ENCODE peak calls at places on chromosomes 12 and 14, in five cellular contexts. K, R, D, E and F are unnamed samples. For H3K4me1, the result is how much of the 10 kb centered on the place peaks cover.

GRCh38 chr12:106248849-106249371 is 1.1 kb upstream of the CKAP4 start:
- DNase-seq in K (no peak), R (peak), D (no peak), E (no peak), F (no peak)

GRCh38 chr12:121532503-121533390 is 48.1 kb downstream of the KDM2B start:
- DNase-seq in K (no peak), R (peak), D (peak), E (no peak), F (peak)

GRCh38 chr14:75303415-75303814 is 24.8 kb downstream of the FOS start:
- DNase-seq in K (no peak), R (peak), D (peak), E (peak), F (no peak)

GRCh38 chr14:63011609-63012008 is 33.6 kb downstream of the KCNH5 start:
- DNase-seq in K (no peak), R (peak), D (no peak), E (no peak), F (no peak)

GRCh38 chr12:111029305-111029704 is 108.9 kb upstream of the MYL2 start:
- DNase-seq in K (no peak), R (no peak), D (no peak), E (no peak), F (no peak)

GRCh38 chr14:20317720-20318119 is 12.0 kb upstream of the TTC5 start:
- DNase-seq in K (no peak), R (no peak), D (no peak), E (no peak), F (no peak)

GRCh38 chr14:39621223-39621622 is 189.0 kb upstream of the FBXO33 start:
- DNase-seq in K (no peak), R (no peak), D (no peak), E (no peak), F (no peak)

GRCh38 chr14:105142651-105143450 is 25.7 kb downstream of the JAG2 start:
- DNase-seq in K (no peak), R (no peak), D (no peak), E (no peak), F (peak)

GRCh38 chr14:71555654-71556559 is 376.3 kb upstream of the RGS6 start:
- DNase-seq in K (no peak), R (peak), D (no peak), E (no peak), F (no peak)

GRCh38 chr14:49546766-49547165 is 39.4 kb downstream of the RPS29 start:
- DNase-seq in K (no peak), R (no peak), D (no peak), E (peak), F (no peak)

GRCh38 chr14:67240168-67240932 is 885 bp upstream of the PALS1 start:
- DNase-seq in K (no peak), R (peak), D (peak), E (peak), F (peak)

GRCh38 chr12:57844725-57845477 is 1.6 kb downstream of the CTDSP2 start:
- DNase-seq in K (no peak), R (peak), D (peak), E (peak), F (peak)

GRCh38 chr14:72097173-72097783 is 165.0 kb downstream of the RGS6 start:
- DNase-seq in K (no peak), R (no peak), D (no peak), E (no peak), F (no peak)

GRCh38 chr14:93318927-93319326 is 13.9 kb downstream of the BTBD7 start:
- DNase-seq in K (no peak), R (peak), D (no peak), E (no peak), F (no peak)

GRCh38 chr12:113238309-113238708 is 17.0 kb downstream of the TPCN1 start:
- DNase-seq in K (no peak), R (no peak), D (no peak), E (no peak), F (peak)

GRCh38 chr14:105532735-105533141 is 6.4 kb downstream of the TMEM121 start:
- DNase-seq in K (no peak), R (no peak), D (no peak), E (peak), F (no peak)

GRCh38 chr12:105417732-105418131 is 87.2 kb downstream of the C12orf75 start:
- DNase-seq in K (no peak), R (no peak), D (no peak), E (no peak), F (no peak)

GRCh38 chr12:94640134-94640928 is 10.0 kb downstream of the TMCC3 start:
- DNase-seq in K (no peak), R (peak), D (no peak), E (no peak), F (no peak)

GRCh38 chr12:117680311-117680710 is 288.5 kb downstream of the KSR2 start:
- DNase-seq in K (no peak), R (no peak), D (no peak), E (no peak), F (no peak)

GRCh38 chr12:27822076-27822712 is 42.2 kb upstream of the MANSC4 start:
- DNase-seq in K (peak), R (peak), D (no peak), E (no peak), F (no peak)

GRCh38 chr14:73295198-73295796 is 58.0 kb downstream of the PAPLN start:
- DNase-seq in K (no peak), R (peak), D (no peak), E (peak), F (no peak)

GRCh38 chr14:104196461-104197180 is 58.2 kb downstream of the KIF26A start:
- DNase-seq in K (no peak), R (no peak), D (no peak), E (no peak), F (no peak)

GRCh38 chr14:105065280-105066228 is at the start of gene GPR132:
- DNase-seq in K (no peak), R (no peak), D (no peak), E (no peak), F (peak)

GRCh38 chr14:105392161-105393090 is 5.9 kb upstream of the TEX22 start:
- DNase-seq in K (no peak), R (no peak), D (no peak), E (no peak), F (peak)

GRCh38 chr12:103632554-103633216 is 45.6 kb downstream of the STAB2 start:
- DNase-seq in K (peak), R (peak), D (no peak), E (peak), F (peak)

GRCh38 chr14:55780156-55780946 is 200.3 kb downstream of the KTN1 start:
- DNase-seq in K (no peak), R (peak), D (peak), E (no peak), F (peak)

GRCh38 chr14:40318211-40318719 is 886.0 kb upstream of the FBXO33 start:
- DNase-seq in K (no peak), R (no peak), D (no peak), E (no peak), F (no peak)

GRCh38 chr12:46265734-46266133 is 3.1 kb downstream of the SLC38A1 start:
- DNase-seq in K (no peak), R (no peak), D (no peak), E (no peak), F (no peak)

GRCh38 chr12:56914256-56914655 is 20.0 kb downstream of the SDR9C7 start:
- DNase-seq in K (no peak), R (no peak), D (no peak), E (no peak), F (no peak)

GRCh38 chr14:50530358-50530757 is 2.0 kb downstream of the MAP4K5 start:
- DNase-seq in K (no peak), R (peak), D (no peak), E (no peak), F (no peak)

GRCh38 chr12:106032141-106032925 is 106.4 kb downstream of the NUAK1 start:
- DNase-seq in K (no peak), R (peak), D (no peak), E (no peak), F (no peak)

GRCh38 chr12:14984036-14984435 is 11.2 kb downstream of the PDE6H start:
- DNase-seq in K (no peak), R (no peak), D (no peak), E (no peak), F (no peak)

GRCh38 chr12:101459642-101460346 is 15.3 kb upstream of the SPIC start:
- DNase-seq in K (peak), R (peak), D (no peak), E (no peak), F (no peak)

GRCh38 chr12:48998497-48999353 is 450 bp downstream of the DDN start:
- DNase-seq in K (no peak), R (peak), D (no peak), E (peak), F (no peak)

GRCh38 chr14:93120952-93121834 is 5.5 kb upstream of the ITPK1 start:
- DNase-seq in K (no peak), R (no peak), D (no peak), E (no peak), F (no peak)

GRCh38 chr14:88481794-88482193 is 73.0 kb downstream of the PTPN21 start:
- DNase-seq in K (no peak), R (peak), D (no peak), E (no peak), F (no peak)

GRCh38 chr14:93430319-93430801 is 379 bp upstream of the UNC79 start:
- DNase-seq in K (no peak), R (no peak), D (no peak), E (peak), F (no peak)

GRCh38 chr14:67734675-67735074 is 33.0 kb downstream of the RDH12 start:
- DNase-seq in K (no peak), R (peak), D (peak), E (peak), F (no peak)

GRCh38 chr12:107163413-107163812 is 70.1 kb upstream of the CRY1 start:
- DNase-seq in K (no peak), R (no peak), D (no peak), E (no peak), F (no peak)

GRCh38 chr14:57066887-57067513 is 201.7 kb downstream of the EXOC5 start:
- DNase-seq in K (peak), R (peak), D (no peak), E (peak), F (no peak)
- H3K4me1 ChIP-seq in K (under half), R (under half), D (under half), E (half or more), F (under half)

GRCh38 chr14:24310666-24311604 is at the start of gene LTB4R:
- DNase-seq in K (no peak), R (peak), D (peak), E (no peak), F (peak)
- TF ChIP-seq CTCF in K (no peak), R (peak), D (peak), E (no peak), F (peak)

DNA sequence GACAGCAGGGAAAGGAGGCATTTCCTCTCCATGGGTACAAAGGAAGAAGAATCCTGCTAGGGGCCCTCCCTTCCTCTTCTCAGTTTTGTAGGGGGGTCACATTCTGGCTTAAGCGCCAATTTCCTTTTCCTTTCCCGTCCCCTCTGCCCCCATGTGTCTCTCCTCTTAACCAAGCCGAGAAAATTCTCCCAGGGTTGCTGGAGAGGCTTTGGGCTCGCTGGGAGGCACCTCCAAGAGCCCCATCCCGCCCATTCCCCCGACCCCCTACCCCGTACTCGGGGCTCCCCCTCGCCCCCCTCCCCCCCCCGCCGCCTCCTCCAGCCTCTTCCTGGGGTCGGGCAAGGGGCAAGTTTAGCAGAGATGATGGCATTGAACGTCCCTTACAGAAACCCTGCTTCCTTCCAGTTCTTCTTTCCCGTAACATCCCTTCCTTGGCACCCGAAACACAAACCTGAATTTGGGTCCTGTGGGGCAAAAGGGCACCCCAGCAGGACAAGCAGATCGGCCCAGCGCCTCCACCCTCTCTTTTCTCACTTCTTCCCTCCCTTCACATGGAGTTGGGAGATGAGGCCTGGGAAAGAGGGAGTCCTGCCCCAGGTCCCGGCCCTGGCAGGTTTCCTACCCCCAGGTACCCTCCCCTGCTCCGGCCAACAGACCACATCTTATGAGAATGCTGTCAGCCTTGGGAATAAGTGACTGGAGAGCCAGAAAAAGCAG is 13.7 kb downstream of the PLEKHG6 start:
- DNase-seq in K (no peak), R (no peak), D (no peak), E (no peak), F (no peak)
- H3K4me1 ChIP-seq in K (half or more), R (under half), D (half or more), E (under half), F (under half)

DNA sequence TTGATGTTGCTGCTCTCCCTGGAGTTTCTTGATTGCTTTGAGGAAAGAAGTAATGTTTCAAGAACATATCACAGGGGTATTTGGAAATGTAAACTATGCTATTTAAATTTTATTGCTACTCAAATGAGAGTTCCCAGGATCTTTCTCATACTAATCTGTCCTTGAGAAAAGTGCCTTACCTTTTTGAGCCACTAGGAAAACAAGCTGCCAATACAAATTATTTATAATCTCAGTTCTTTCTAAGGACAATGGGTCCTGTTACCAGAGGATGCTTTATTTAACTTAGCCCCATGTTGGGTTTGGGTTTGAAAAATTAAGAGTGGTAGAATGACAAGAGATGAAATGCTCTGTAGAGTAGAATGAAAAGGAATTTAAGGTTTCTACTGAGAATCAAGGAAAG is 258.2 kb upstream of the PRKD1 start:
- DNase-seq in K (no peak), R (no peak), D (no peak), E (no peak), F (no peak)
- TF ChIP-seq CTCF in K (no peak), R (no peak), D (no peak), E (peak), F (no peak)

GRCh38 chr12:124488520-124488919 is 78.9 kb downstream of the NCOR2 start:
- DNase-seq in K (no peak), R (no peak), D (no peak), E (no peak), F (no peak)

GRCh38 chr12:124487834-124488165 is 79.6 kb downstream of the NCOR2 start:
- DNase-seq in K (no peak), R (no peak), D (no peak), E (no peak), F (no peak)

GRCh38 chr12:124489915-124490583 is 77.4 kb downstream of the NCOR2 start:
- DNase-seq in K (no peak), R (no peak), D (no peak), E (no peak), F (peak)

GRCh38 chr12:124490584-124491305 is 76.7 kb downstream of the NCOR2 start:
- DNase-seq in K (no peak), R (no peak), D (peak), E (no peak), F (peak)

GRCh38 chr12:124489220-124489619 is 78.2 kb downstream of the NCOR2 start:
- DNase-seq in K (no peak), R (no peak), D (no peak), E (no peak), F (no peak)
- H3K4me1 ChIP-seq in K (under half), R (under half), D (half or more), E (under half), F (under half)

DNA sequence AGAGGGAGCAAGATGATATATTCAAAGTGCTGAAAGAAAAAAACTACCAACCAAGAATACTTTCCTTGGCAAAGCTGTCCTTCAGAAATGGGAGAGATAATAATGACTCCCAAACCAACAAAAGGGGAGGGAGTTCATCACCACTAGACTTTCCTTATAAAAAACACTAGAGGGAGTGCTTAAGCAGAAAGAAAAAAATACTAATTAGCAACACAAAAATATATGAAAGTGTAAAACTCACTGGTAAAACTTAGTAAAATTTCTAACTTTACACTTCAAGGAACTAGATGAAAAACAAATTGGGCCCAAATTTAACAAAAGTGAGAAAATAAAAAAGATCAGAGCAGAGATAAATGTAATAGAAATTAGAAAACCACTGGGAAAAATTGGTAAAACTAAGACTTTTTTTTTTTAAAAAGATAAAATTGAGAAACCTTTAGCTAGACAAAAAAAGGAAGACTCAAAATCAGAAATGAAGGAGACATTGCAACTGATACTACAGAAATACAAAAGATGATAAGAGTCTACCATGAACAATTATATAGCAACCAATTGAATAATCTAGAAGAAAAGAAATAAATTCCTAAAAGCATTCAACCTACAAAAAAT is 60.4 kb upstream of the FAR2 start:
- DNase-seq in K (no peak), R (peak), D (no peak), E (no peak), F (no peak)
- TF ChIP-seq CTCF in K (peak), R (peak), D (peak), E (peak), F (peak)

DNA sequence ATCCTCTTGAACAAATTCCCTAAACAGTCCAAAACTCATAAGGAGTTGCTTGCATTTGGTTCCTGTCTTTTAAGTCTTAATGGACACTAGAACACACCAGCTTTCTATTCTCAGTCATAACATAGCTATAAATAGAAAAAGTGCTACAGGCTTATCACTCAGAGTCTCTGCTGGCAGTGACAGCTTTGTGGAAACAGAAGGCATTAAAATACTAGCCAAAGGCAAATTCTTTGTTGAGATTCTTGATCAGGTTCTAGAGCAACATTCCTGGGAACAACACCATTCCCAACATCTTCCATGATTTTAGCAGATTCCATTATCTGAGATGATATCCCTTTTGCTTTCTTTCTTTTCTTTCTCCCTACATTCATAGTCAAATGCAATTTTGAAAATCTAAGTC is 207.7 kb upstream of the PLEKHG7 start:
- DNase-seq in K (no peak), R (no peak), D (no peak), E (no peak), F (no peak)
- H3K4me1 ChIP-seq in K (under half), R (under half), D (under half), E (under half), F (under half)

GRCh38 chr12:115569694-115570093 is 707.8 kb downstream of the MED13L start:
- DNase-seq in K (no peak), R (no peak), D (no peak), E (peak), F (no peak)
- TF ChIP-seq CTCF in K (no peak), R (no peak), D (no peak), E (no peak), F (no peak)

GRCh38 chr12:50661300-50662120 is 102.4 kb upstream of the ATF1 start:
- DNase-seq in K (no peak), R (no peak), D (no peak), E (no peak), F (no peak)

GRCh38 chr12:50660425-50660822 is 103.5 kb upstream of the ATF1 start:
- DNase-seq in K (no peak), R (no peak), D (no peak), E (no peak), F (no peak)

GRCh38 chr12:50662121-50662480 is 101.8 kb upstream of the ATF1 start:
- DNase-seq in K (no peak), R (no peak), D (no peak), E (no peak), F (no peak)

GRCh38 chr12:50659690-50660424 is 104.0 kb upstream of the ATF1 start:
- DNase-seq in K (no peak), R (no peak), D (no peak), E (no peak), F (no peak)

DNA sequence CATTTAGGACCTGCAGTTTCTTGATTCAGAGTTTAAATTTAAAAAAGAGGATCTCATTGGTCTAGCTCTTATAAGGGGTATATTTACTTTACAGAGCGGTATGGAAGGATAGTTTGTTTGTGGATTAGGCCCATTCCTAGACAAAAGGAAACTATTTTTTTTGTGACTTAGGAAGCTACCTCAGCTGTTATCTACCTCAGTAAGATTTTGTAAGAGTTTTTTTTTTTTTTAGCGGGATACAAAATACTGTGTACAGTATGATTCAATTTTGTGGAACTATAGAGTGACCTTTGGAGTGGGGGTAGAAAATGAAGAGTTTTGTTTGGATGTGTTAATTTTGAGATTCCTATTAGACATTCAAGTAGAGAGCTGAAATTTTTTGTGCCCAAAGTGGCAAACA is 104.6 kb upstream of the ATF1 start:
- DNase-seq in K (no peak), R (no peak), D (no peak), E (no peak), F (no peak)
- H3K4me1 ChIP-seq in K (under half), R (under half), D (under half), E (under half), F (under half)